ENCODE peak calls at places on chromosomes 2 and 18, in ten cellular contexts. D is GM12865, V is AG09319, G is GM12864, A is AG04450, K is lower leg skin, I is tibial artery, N is left ventricle myocardium inferior, U is MCF 10A, C is WTC11. L is an unnamed sample.

GRCh38 chr2:184599875-184600227 is 1.5 kb downstream of the ZNF804A start:
- DNase-seq in D (no peak), V (no peak), G (no peak), A (no peak), K (no peak), I (no peak), N (no peak), U (peak; percentile 13), C (no peak), L (no peak)

GRCh38 chr18:58234359-58234741 is 190.3 kb downstream of the NEDD4L start:
- DNase-seq in D (no peak), V (no peak), G (no peak), A (no peak), K (no peak), I (no peak), N (no peak), U (no peak), C (no peak), L (no peak)

GRCh38 chr18:50065039-50065438 is 129.9 kb downstream of the MYO5B start:
- DNase-seq in D (no peak), V (no peak), G (no peak), A (no peak), K (no peak), I (no peak), N (no peak), U (no peak), C (no peak), L (no peak)

GRCh38 chr2:102386867-102387541 is 31.4 kb downstream of the IL18R1 start:
- DNase-seq in D (peak; percentile 62), V (no peak), G (no peak), A (no peak), K (no peak), I (no peak), N (no peak), U (no peak), C (no peak), L (no peak)

GRCh38 chr2:18701546-18701945 is 112.2 kb upstream of the NT5C1B start:
- DNase-seq in D (no peak), V (no peak), G (no peak), A (no peak), K (no peak), I (no peak), N (no peak), U (no peak), C (no peak), L (no peak)

GRCh38 chr2:240925576-240926515 is 19.7 kb downstream of the CROCC2 start:
- DNase-seq in D (no peak), V (no peak), G (no peak), A (no peak), K (peak; percentile 83), I (peak; percentile 15), N (peak; percentile 11), U (no peak), C (peak; percentile 11), L (peak; percentile 1)

GRCh38 chr2:127100261-127101047 is 6.5 kb downstream of the BIN1 start:
- DNase-seq in D (no peak), V (no peak), G (no peak), A (no peak), K (no peak), I (no peak), N (no peak), U (peak; percentile 87), C (no peak), L (peak; percentile 81)

GRCh38 chr2:30238143-30238800 is 6.9 kb downstream of the LBH start:
- DNase-seq in D (no peak), V (no peak), G (no peak), A (no peak), K (peak; percentile 86), I (no peak), N (no peak), U (no peak), C (no peak), L (no peak)

GRCh38 chr2:25561136-25561850 is 112.1 kb downstream of the DTNB start:
- DNase-seq in D (no peak), V (no peak), G (no peak), A (no peak), K (no peak), I (no peak), N (no peak), U (no peak), C (no peak), L (no peak)

GRCh38 chr2:128520787-128521186 is 202.1 kb upstream of the HS6ST1 start:
- DNase-seq in D (peak; percentile 75), V (no peak), G (peak; percentile 33), A (no peak), K (no peak), I (no peak), N (no peak), U (peak; percentile 34), C (no peak), L (peak; percentile 46)

GRCh38 chr2:165176780-165177179 is 27.1 kb downstream of the SCN3A start:
- DNase-seq in D (no peak), V (no peak), G (no peak), A (no peak), K (no peak), I (no peak), N (no peak), U (no peak), C (no peak), L (no peak)

GRCh38 chr2:192749606-192750200 is 555.0 kb upstream of the TMEFF2 start:
- DNase-seq in D (no peak), V (no peak), G (no peak), A (no peak), K (no peak), I (no peak), N (no peak), U (peak; percentile 40), C (no peak), L (no peak)
- TF ChIP-seq CTCF in D (no peak), V (no peak), G (no peak), A (no peak), K (no peak), I (no peak), N (no peak), U (peak; percentile 48), C (no peak), L (peak; percentile 30)

GRCh38 chr2:57907411-57907810 is 139.2 kb upstream of the VRK2 start:
- DNase-seq in D (no peak), V (no peak), G (no peak), A (no peak), K (no peak), I (no peak), N (no peak), U (no peak), C (no peak), L (no peak)

GRCh38 chr2:57908736-57909161 is 137.9 kb upstream of the VRK2 start:
- DNase-seq in D (peak; percentile 81), V (no peak), G (peak; percentile 68), A (no peak), K (no peak), I (no peak), N (no peak), U (no peak), C (no peak), L (no peak)

GRCh38 chr2:57902578-57902977 is 144.0 kb upstream of the VRK2 start:
- DNase-seq in D (no peak), V (no peak), G (no peak), A (no peak), K (no peak), I (no peak), N (no peak), U (no peak), C (no peak), L (no peak)

GRCh38 chr2:57906152-57906732 is 140.4 kb upstream of the VRK2 start:
- DNase-seq in D (peak; percentile 65), V (peak; percentile 28), G (peak; percentile 39), A (peak; percentile 37), K (no peak), I (no peak), N (no peak), U (peak; percentile 71), C (no peak), L (no peak)
- TF ChIP-seq CTCF in D (peak; percentile 81), V (peak; percentile 92), G (peak; percentile 81), A (peak; percentile 98), K (no peak), I (peak; percentile 61), N (peak; percentile 88), U (peak; percentile 80), C (peak; percentile 41), L (peak; percentile 42)

DNA sequence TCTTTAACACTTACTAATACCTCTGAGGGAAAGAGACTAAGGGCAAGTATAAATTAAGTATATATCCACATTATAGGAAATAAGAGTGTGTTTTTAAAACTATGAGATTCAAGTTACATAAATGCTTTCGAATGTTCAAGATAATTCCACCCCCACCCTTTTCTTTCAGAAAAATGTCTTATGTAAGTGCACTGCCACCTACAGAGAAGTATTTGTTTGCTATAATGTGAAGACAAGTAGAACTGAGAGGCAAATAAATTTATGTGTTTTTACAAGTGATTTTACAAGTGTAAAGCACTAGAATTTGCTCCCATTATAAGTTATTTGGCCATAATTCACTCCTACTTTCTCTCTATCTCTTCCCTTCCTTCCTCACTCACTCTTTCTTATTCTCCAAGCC is 99.9 kb upstream of the CRACDL start:
- DNase-seq in D (no peak), V (no peak), G (no peak), A (no peak), K (no peak), I (no peak), N (no peak), U (no peak), C (no peak), L (no peak)
- TF ChIP-seq CTCF in D (no peak), V (no peak), G (no peak), A (no peak), K (no peak), I (no peak), N (no peak), U (peak; percentile 14), C (no peak), L (no peak)

GRCh38 chr18:31555971-31556747 is 35.5 kb upstream of the TTR start:
- DNase-seq in D (peak; percentile 81), V (peak; percentile 39), G (peak; percentile 41), A (peak; percentile 16), K (no peak), I (no peak), N (no peak), U (peak; percentile 77), C (peak; percentile 24), L (peak; percentile 55)

GRCh38 chr18:31557446-31557845 is 34.2 kb upstream of the TTR start:
- DNase-seq in D (no peak), V (no peak), G (no peak), A (no peak), K (no peak), I (no peak), N (no peak), U (no peak), C (peak; percentile 30), L (peak; percentile 10)

GRCh38 chr18:31553800-31554199 is 37.9 kb upstream of the TTR start:
- DNase-seq in D (no peak), V (no peak), G (no peak), A (no peak), K (no peak), I (no peak), N (no peak), U (peak; percentile 25), C (no peak), L (peak; percentile 11)

GRCh38 chr18:31551883-31552282 is 39.8 kb upstream of the TTR start:
- DNase-seq in D (no peak), V (no peak), G (no peak), A (no peak), K (no peak), I (no peak), N (no peak), U (no peak), C (no peak), L (no peak)

DNA sequence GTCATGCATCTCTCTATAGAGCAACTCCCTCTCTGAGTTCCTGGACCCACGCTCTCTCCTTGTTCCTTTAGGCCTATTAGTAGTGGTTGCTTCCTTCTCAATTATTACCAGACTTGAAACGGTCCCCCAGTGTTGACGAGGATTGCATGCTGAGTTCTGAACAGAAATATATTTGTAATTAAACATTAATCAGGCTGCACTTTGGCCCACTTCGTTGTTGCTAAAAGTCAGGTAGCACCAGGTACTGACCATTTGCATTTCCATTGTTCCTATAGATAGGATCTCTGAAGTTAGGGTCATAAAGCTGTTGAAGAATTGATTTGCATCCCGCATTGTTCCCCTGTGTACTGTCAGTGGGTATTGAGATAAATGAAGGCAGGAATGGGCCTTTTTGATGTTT is 36.9 kb upstream of the TTR start:
- DNase-seq in D (no peak), V (no peak), G (no peak), A (no peak), K (no peak), I (no peak), N (no peak), U (no peak), C (no peak), L (no peak)
- TF ChIP-seq CTCF in D (no peak), V (no peak), G (no peak), A (no peak), K (no peak), I (no peak), N (no peak), U (no peak), C (no peak), L (no peak)

L was measured in Calu3.